ENCODE peak calls at places on chromosomes 5 and 9, in ten cellular contexts. F is AG10803, V is neural crest cell, J is ovary, D is GM23338, A is mammary epithelial cell, T is upper lobe of right lung, Y is endothelial cell, O is left ventricle myocardium inferior, G is A549. E is an unnamed sample.

GRCh38 chr9:89923174-89923573 is 318.4 kb downstream of the GADD45G start:
- DNase-seq in F (no peak), V (no peak), J (no peak), D (no peak), A (no peak), T (no peak), Y (no peak), O (no peak), G (no peak), E (no peak)

GRCh38 chr5:143403607-143404415 is at the start of gene NR3C1:
- DNase-seq in F (peak; percentile 91), V (peak; percentile 52), J (peak; percentile 85), D (peak; percentile 66), A (peak; percentile 83), T (peak; percentile 95), Y (peak; percentile 70), O (peak; percentile 90), G (peak; percentile 50), E (peak; percentile 69)

GRCh38 chr5:119036101-119036762 is 34.7 kb upstream of the DMXL1 start:
- DNase-seq in F (peak; percentile 56), V (no peak), J (no peak), D (no peak), A (peak; percentile 79), T (no peak), Y (no peak), O (no peak), G (peak; percentile 75), E (no peak)

GRCh38 chr5:8993031-8993430 is 552.8 kb downstream of the SEMA5A start:
- DNase-seq in F (no peak), V (no peak), J (no peak), D (peak; percentile 70), A (peak; percentile 19), T (no peak), Y (no peak), O (no peak), G (no peak), E (no peak)

GRCh38 chr5:6088706-6089105 is 289.6 kb downstream of the MED10 start:
- DNase-seq in F (no peak), V (no peak), J (no peak), D (no peak), A (no peak), T (no peak), Y (no peak), O (no peak), G (no peak), E (no peak)

GRCh38 chr9:124132671-124133147 is 121.1 kb downstream of the LHX2 start:
- DNase-seq in F (no peak), V (no peak), J (no peak), D (no peak), A (no peak), T (no peak), Y (no peak), O (no peak), G (no peak), E (no peak)

GRCh38 chr9:70081120-70081495 is 37.5 kb downstream of the MAMDC2 start:
- DNase-seq in F (no peak), V (no peak), J (no peak), D (no peak), A (peak; percentile 64), T (no peak), Y (no peak), O (no peak), G (no peak), E (no peak)

GRCh38 chr9:127877566-127877998 is at the start of gene AK1:
- DNase-seq in F (peak; percentile 56), V (peak; percentile 58), J (peak; percentile 88), D (peak; percentile 81), A (peak; percentile 34), T (peak; percentile 91), Y (peak; percentile 62), O (peak; percentile 87), G (no peak), E (peak; percentile 84)

GRCh38 chr5:38191693-38192092 is 66.7 kb upstream of the EGFLAM start:
- DNase-seq in F (no peak), V (no peak), J (no peak), D (no peak), A (no peak), T (no peak), Y (no peak), O (no peak), G (no peak), E (no peak)

GRCh38 chr5:38187532-38187931 is 70.8 kb upstream of the EGFLAM start:
- DNase-seq in F (no peak), V (no peak), J (no peak), D (no peak), A (no peak), T (no peak), Y (no peak), O (no peak), G (no peak), E (no peak)

GRCh38 chr5:38188591-38188990 is 69.8 kb upstream of the EGFLAM start:
- DNase-seq in F (no peak), V (no peak), J (no peak), D (no peak), A (no peak), T (no peak), Y (no peak), O (no peak), G (no peak), E (no peak)

GRCh38 chr5:38190111-38190510 is 68.2 kb upstream of the EGFLAM start:
- DNase-seq in F (no peak), V (no peak), J (no peak), D (no peak), A (no peak), T (no peak), Y (no peak), O (no peak), G (no peak), E (no peak)

DNA sequence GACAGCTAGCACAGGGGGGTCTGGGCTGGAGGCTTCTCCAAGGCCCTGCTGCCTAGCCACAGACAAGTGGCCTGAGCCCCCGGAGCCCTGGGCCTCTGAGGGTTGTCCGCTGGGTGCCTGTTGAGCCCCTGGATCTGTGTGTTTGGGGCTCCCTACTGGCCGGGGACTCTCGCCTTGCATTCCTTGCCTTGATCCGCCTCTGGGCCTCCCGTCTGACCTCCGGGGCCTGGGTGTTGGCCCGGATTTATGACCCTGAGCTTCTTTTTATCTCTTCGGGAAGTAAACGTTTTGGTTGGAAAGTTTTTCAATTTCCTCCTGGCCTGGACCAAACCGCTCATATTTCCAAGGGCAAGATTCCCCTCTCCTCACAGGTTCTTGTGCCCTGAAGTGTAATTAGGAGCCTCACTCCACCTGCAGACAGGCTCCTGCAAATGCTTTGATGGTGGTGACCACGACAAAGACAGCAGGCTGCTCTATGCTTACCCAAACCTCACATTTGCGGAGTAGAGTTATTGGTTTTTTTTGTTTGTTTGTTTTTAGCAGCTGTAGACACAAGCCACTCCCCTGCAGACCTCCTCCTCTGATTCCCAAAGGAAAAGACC is 69.2 kb upstream of the EGFLAM start:
- DNase-seq in F (peak; percentile 1), V (no peak), J (no peak), D (peak; percentile 27), A (no peak), T (no peak), Y (no peak), O (no peak), G (no peak), E (no peak)
- TF ChIP-seq CTCF in F (no peak), V (no peak), J (no peak), D (peak; percentile 52), A (no peak), T (no peak), Y (no peak), O (no peak), G (no peak), E (no peak)

GRCh38 chr9:133031496-133031911 is 707 bp downstream of the GTF3C5 start:
- DNase-seq in F (no peak), V (no peak), J (no peak), D (peak; percentile 46), A (peak; percentile 26), T (no peak), Y (no peak), O (no peak), G (no peak), E (no peak)

GRCh38 chr9:133031130-133031422 is 279 bp downstream of the GTF3C5 start:
- DNase-seq in F (no peak), V (no peak), J (no peak), D (peak; percentile 47), A (no peak), T (no peak), Y (no peak), O (no peak), G (no peak), E (no peak)

GRCh38 chr9:133029994-133030316 is 842 bp upstream of the GTF3C5 start:
- DNase-seq in F (no peak), V (no peak), J (no peak), D (no peak), A (no peak), T (no peak), Y (no peak), O (peak; percentile 18), G (no peak), E (peak; percentile 35)

GRCh38 chr9:133032171-133032570 is 1.4 kb downstream of the GTF3C5 start:
- DNase-seq in F (no peak), V (no peak), J (no peak), D (no peak), A (no peak), T (no peak), Y (no peak), O (no peak), G (no peak), E (no peak)

DNA sequence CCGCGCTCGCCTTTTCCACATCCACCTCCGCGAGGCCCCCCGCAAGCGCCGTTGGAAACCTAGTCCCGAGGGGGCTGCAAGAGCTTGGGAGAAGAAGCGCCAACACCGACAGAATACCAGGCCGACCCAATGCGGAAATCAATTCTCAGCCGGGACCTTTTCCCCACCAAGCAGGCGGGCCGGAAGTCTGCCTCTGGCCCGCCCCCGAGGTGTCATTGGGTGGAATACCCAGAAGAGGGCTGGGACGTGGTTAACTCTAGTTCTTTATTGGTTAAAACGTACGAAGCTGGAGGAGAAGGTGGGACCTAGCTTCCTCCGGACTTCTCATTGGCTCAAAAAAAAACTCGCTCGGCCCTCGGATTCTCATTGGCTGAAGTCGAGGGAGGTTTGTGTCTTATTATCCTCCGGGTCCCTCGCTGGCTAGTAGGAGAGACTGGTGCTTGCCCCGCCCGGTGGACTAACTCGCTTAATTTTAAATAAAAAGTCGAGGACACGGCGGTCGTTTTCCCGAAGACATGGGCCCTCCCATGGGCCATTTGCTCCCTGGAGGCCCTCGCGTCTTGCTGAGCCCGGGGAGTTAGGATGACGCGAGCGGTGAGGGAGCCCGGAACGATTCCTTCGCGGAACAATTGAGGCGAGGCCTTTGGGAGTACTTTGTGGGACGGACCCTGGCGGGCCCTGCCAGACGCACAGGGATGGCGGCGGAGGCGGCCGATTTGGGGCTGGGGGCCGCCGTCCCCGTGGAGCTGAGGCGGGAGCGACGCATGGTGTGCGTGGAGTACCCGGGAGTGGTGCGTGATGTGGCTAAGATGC is at the start of gene GTF3C5:
- DNase-seq in F (peak; percentile 99), V (peak; percentile 84), J (peak; percentile 88), D (peak; percentile 99), A (peak; percentile 99), T (peak; percentile 95), Y (peak; percentile 85), O (peak; percentile 91), G (peak; percentile 100), E (peak; percentile 90)
- TF ChIP-seq CTCF in F (no peak), V (peak; percentile 12), J (no peak), D (no peak), A (no peak), T (no peak), Y (no peak), O (peak; percentile 23), G (no peak), E (peak; percentile 16)

GRCh38 chr9:99264070-99264469 is 42.0 kb downstream of the SEC61B start:
- DNase-seq in F (no peak), V (no peak), J (no peak), D (peak; percentile 75), A (no peak), T (no peak), Y (peak; percentile 18), O (no peak), G (no peak), E (no peak)
- TF ChIP-seq CTCF in F (peak; percentile 29), V (peak; percentile 21), J (no peak), D (peak; percentile 81), A (peak; percentile 22), T (no peak), Y (peak; percentile 41), O (no peak), G (no peak), E (no peak)

GRCh38 chr5:97729938-97730337 is 546.9 kb upstream of the RIOK2 start:
- DNase-seq in F (no peak), V (no peak), J (no peak), D (no peak), A (no peak), T (no peak), Y (no peak), O (no peak), G (no peak), E (no peak)

GRCh38 chr5:97728920-97729319 is 545.9 kb upstream of the RIOK2 start:
- DNase-seq in F (peak; percentile 15), V (no peak), J (no peak), D (no peak), A (no peak), T (no peak), Y (no peak), O (no peak), G (no peak), E (no peak)

GRCh38 chr5:97726106-97726505 is 543.1 kb upstream of the RIOK2 start:
- DNase-seq in F (no peak), V (no peak), J (no peak), D (peak; percentile 2), A (no peak), T (no peak), Y (no peak), O (no peak), G (no peak), E (no peak)
- TF ChIP-seq CTCF in F (peak; percentile 24), V (peak; percentile 41), J (no peak), D (no peak), A (peak; percentile 28), T (no peak), Y (no peak), O (no peak), G (no peak), E (peak; percentile 21)

E was measured in glutamatergic neuron.